ENCODE peak calls at places on chromosomes 1 and 21, in eight cellular contexts. One of them, this sample, is unnamed. For H3K4me1, the result is how much of the 10 kb centered on the place peaks cover.

GRCh38 chr1:21843996-21844395 is 31.9 kb downstream of the LDLRAD2 start:
- DNase-seq in GM23338: no peak
- DNase-seq in heart right ventricle: no peak
- DNase-seq in fibroblast of lung: no peak
- DNase-seq in uterus: no peak
- DNase-seq in OCI-LY7: no peak
- DNase-seq in hepatocyte: no peak
- DNase-seq in breast epithelium: no peak
- DNase-seq in this sample: no peak

GRCh38 chr1:10555635-10556429 is 81.1 kb downstream of the PEX14 start:
- DNase-seq in GM23338: peak
- DNase-seq in heart right ventricle: no peak
- DNase-seq in fibroblast of lung: no peak
- DNase-seq in uterus: no peak
- DNase-seq in OCI-LY7: peak
- DNase-seq in hepatocyte: peak
- DNase-seq in breast epithelium: peak
- DNase-seq in this sample: no peak

GRCh38 chr1:163022129-163022528 is 47.0 kb upstream of the RGS4 start:
- DNase-seq in GM23338: no peak
- DNase-seq in heart right ventricle: no peak
- DNase-seq in fibroblast of lung: no peak
- DNase-seq in uterus: no peak
- DNase-seq in OCI-LY7: no peak
- DNase-seq in hepatocyte: no peak
- DNase-seq in breast epithelium: no peak
- DNase-seq in this sample: no peak

GRCh38 chr1:177255411-177255810 is 84.7 kb downstream of the BRINP2 start:
- DNase-seq in GM23338: no peak
- DNase-seq in heart right ventricle: no peak
- DNase-seq in fibroblast of lung: peak
- DNase-seq in uterus: no peak
- DNase-seq in OCI-LY7: no peak
- DNase-seq in hepatocyte: peak
- DNase-seq in breast epithelium: no peak
- DNase-seq in this sample: no peak

GRCh38 chr1:84339503-84339902 is 38.0 kb downstream of the SAMD13 start:
- DNase-seq in GM23338: no peak
- DNase-seq in heart right ventricle: no peak
- DNase-seq in fibroblast of lung: peak
- DNase-seq in uterus: no peak
- DNase-seq in OCI-LY7: no peak
- DNase-seq in hepatocyte: no peak
- DNase-seq in breast epithelium: no peak
- DNase-seq in this sample: no peak

GRCh38 chr21:38610573-38611251 is 112.4 kb upstream of the ERG start:
- DNase-seq in GM23338: no peak
- DNase-seq in heart right ventricle: no peak
- DNase-seq in fibroblast of lung: no peak
- DNase-seq in uterus: no peak
- DNase-seq in OCI-LY7: no peak
- DNase-seq in hepatocyte: no peak
- DNase-seq in breast epithelium: no peak
- DNase-seq in this sample: no peak

GRCh38 chr1:52364235-52364839 is 1.7 kb downstream of the CC2D1B start:
- DNase-seq in GM23338: peak
- DNase-seq in heart right ventricle: no peak
- DNase-seq in fibroblast of lung: no peak
- DNase-seq in uterus: no peak
- DNase-seq in OCI-LY7: peak
- DNase-seq in hepatocyte: no peak
- DNase-seq in breast epithelium: no peak
- DNase-seq in this sample: no peak

GRCh38 chr1:101124405-101124804 is 98.8 kb upstream of the DPH5 start:
- DNase-seq in GM23338: no peak
- DNase-seq in heart right ventricle: no peak
- DNase-seq in fibroblast of lung: no peak
- DNase-seq in uterus: no peak
- DNase-seq in OCI-LY7: no peak
- DNase-seq in hepatocyte: no peak
- DNase-seq in breast epithelium: peak
- DNase-seq in this sample: no peak

GRCh38 chr1:246267426-246267825 is 239.7 kb downstream of the SMYD3 start:
- DNase-seq in GM23338: peak
- DNase-seq in heart right ventricle: no peak
- DNase-seq in fibroblast of lung: no peak
- DNase-seq in uterus: no peak
- DNase-seq in OCI-LY7: no peak
- DNase-seq in hepatocyte: no peak
- DNase-seq in breast epithelium: no peak
- DNase-seq in this sample: no peak

GRCh38 chr1:110087812-110088738 is 17.6 kb upstream of the ALX3 start:
- DNase-seq in GM23338: peak
- DNase-seq in heart right ventricle: no peak
- DNase-seq in fibroblast of lung: peak
- DNase-seq in uterus: peak
- DNase-seq in OCI-LY7: peak
- DNase-seq in hepatocyte: peak
- DNase-seq in breast epithelium: no peak
- DNase-seq in this sample: no peak

GRCh38 chr1:228259951-228260350 is 52.1 kb downstream of the OBSCN start:
- DNase-seq in GM23338: peak
- DNase-seq in heart right ventricle: no peak
- DNase-seq in fibroblast of lung: no peak
- DNase-seq in uterus: no peak
- DNase-seq in OCI-LY7: no peak
- DNase-seq in hepatocyte: no peak
- DNase-seq in breast epithelium: no peak
- DNase-seq in this sample: no peak

GRCh38 chr1:214419650-214420049 is 131.8 kb downstream of the PTPN14 start:
- DNase-seq in GM23338: peak
- DNase-seq in heart right ventricle: no peak
- DNase-seq in fibroblast of lung: no peak
- DNase-seq in uterus: no peak
- DNase-seq in OCI-LY7: no peak
- DNase-seq in hepatocyte: no peak
- DNase-seq in breast epithelium: no peak
- DNase-seq in this sample: no peak

GRCh38 chr21:21715286-21715969 is 717.2 kb downstream of the NCAM2 start:
- DNase-seq in GM23338: no peak
- DNase-seq in heart right ventricle: no peak
- DNase-seq in fibroblast of lung: peak
- DNase-seq in uterus: no peak
- DNase-seq in OCI-LY7: no peak
- DNase-seq in hepatocyte: no peak
- DNase-seq in breast epithelium: no peak
- DNase-seq in this sample: no peak

GRCh38 chr1:232192781-232193450 is 437.0 kb downstream of the SIPA1L2 start:
- DNase-seq in GM23338: no peak
- DNase-seq in heart right ventricle: no peak
- DNase-seq in fibroblast of lung: peak
- DNase-seq in uterus: no peak
- DNase-seq in OCI-LY7: no peak
- DNase-seq in hepatocyte: peak
- DNase-seq in breast epithelium: no peak
- DNase-seq in this sample: no peak

GRCh38 chr1:24349891-24350290 is 30.7 kb downstream of the GRHL3 start:
- DNase-seq in GM23338: no peak
- DNase-seq in heart right ventricle: no peak
- DNase-seq in fibroblast of lung: peak
- DNase-seq in uterus: no peak
- DNase-seq in OCI-LY7: no peak
- DNase-seq in hepatocyte: no peak
- DNase-seq in breast epithelium: no peak
- DNase-seq in this sample: no peak

GRCh38 chr1:245512980-245513578 is 358.3 kb downstream of the KIF26B start:
- DNase-seq in GM23338: peak
- DNase-seq in heart right ventricle: no peak
- DNase-seq in fibroblast of lung: peak
- DNase-seq in uterus: no peak
- DNase-seq in OCI-LY7: no peak
- DNase-seq in hepatocyte: no peak
- DNase-seq in breast epithelium: no peak
- DNase-seq in this sample: no peak

GRCh38 chr1:13543927-13544556 is 30.2 kb upstream of the LRRC38 start:
- DNase-seq in GM23338: peak
- DNase-seq in heart right ventricle: peak
- DNase-seq in fibroblast of lung: peak
- DNase-seq in uterus: no peak
- DNase-seq in OCI-LY7: no peak
- DNase-seq in hepatocyte: peak
- DNase-seq in breast epithelium: peak
- DNase-seq in this sample: no peak

GRCh38 chr1:7975212-7975865 is 13.8 kb downstream of the PARK7 start:
- DNase-seq in GM23338: peak
- DNase-seq in heart right ventricle: peak
- DNase-seq in fibroblast of lung: peak
- DNase-seq in uterus: peak
- DNase-seq in OCI-LY7: peak
- DNase-seq in hepatocyte: peak
- DNase-seq in breast epithelium: peak
- DNase-seq in this sample: no peak

GRCh38 chr1:93681549-93682412 is at the start of gene BCAR3:
- DNase-seq in GM23338: peak
- DNase-seq in heart right ventricle: peak
- DNase-seq in fibroblast of lung: peak
- DNase-seq in uterus: peak
- DNase-seq in OCI-LY7: peak
- DNase-seq in hepatocyte: peak
- DNase-seq in breast epithelium: peak
- DNase-seq in this sample: no peak

DNA sequence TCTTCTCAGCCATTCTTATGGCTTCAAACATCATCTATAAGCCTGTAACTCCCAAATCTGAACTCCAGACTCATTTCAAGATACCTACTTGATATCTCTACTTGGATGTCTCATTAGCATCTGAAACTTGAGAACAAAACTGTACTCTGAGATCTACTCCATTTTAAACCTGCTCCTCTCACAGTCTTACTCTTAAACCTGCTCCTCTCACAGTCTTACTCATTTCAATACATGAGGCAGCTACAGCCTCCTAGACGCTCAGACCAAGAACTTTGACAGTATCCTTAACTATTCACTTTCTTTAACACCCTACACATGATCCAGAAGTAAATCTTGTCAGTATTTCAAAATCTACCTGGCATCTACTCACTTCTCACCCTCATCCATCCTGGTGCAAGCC is 54.3 kb downstream of the NBPF6 start:
- DNase-seq in GM23338: no peak
- DNase-seq in heart right ventricle: no peak
- DNase-seq in fibroblast of lung: no peak
- DNase-seq in uterus: no peak
- DNase-seq in OCI-LY7: no peak
- DNase-seq in hepatocyte: no peak
- DNase-seq in breast epithelium: no peak
- DNase-seq in this sample: no peak
- H3K4me1 ChIP-seq in GM23338: under half
- H3K4me1 ChIP-seq in heart right ventricle: under half
- H3K4me1 ChIP-seq in fibroblast of lung: under half
- H3K4me1 ChIP-seq in uterus: under half
- H3K4me1 ChIP-seq in OCI-LY7: under half
- H3K4me1 ChIP-seq in hepatocyte: under half
- H3K4me1 ChIP-seq in breast epithelium: under half
- H3K4me1 ChIP-seq in this sample: under half

GRCh38 chr1:205495237-205495823 is 9.1 kb upstream of the CDK18 start:
- DNase-seq in GM23338: peak
- DNase-seq in heart right ventricle: peak
- DNase-seq in fibroblast of lung: no peak
- DNase-seq in uterus: no peak
- DNase-seq in OCI-LY7: no peak
- DNase-seq in hepatocyte: no peak
- DNase-seq in breast epithelium: no peak
- DNase-seq in this sample: no peak
- H3K27ac ChIP-seq in GM23338: no peak
- H3K27ac ChIP-seq in heart right ventricle: peak
- H3K27ac ChIP-seq in fibroblast of lung: no peak
- H3K27ac ChIP-seq in uterus: no peak
- H3K27ac ChIP-seq in OCI-LY7: no peak
- H3K27ac ChIP-seq in hepatocyte: no peak
- H3K27ac ChIP-seq in breast epithelium: no peak
- H3K27ac ChIP-seq in this sample: no peak

DNA sequence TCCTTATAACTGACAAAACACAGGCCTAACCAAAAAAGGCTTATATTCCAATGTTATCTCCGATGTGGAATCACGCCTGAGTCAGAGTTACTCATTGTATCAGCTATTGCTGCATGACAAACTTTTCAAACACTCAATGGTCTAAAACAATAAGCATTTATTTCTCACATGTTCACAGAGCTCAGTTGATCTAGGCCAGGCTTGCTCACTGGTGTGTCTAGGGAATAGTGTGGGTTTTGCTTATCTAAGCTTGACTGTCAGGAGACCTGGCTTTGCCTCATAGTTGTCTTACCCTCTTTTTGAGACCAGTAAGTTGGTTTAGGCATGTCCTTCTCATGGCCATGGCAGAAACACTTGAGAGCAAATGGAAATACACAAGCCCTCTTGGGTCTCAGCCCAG is 130.7 kb downstream of the HMCN1 start:
- DNase-seq in GM23338: no peak
- DNase-seq in heart right ventricle: no peak
- DNase-seq in fibroblast of lung: peak
- DNase-seq in uterus: no peak
- DNase-seq in OCI-LY7: no peak
- DNase-seq in hepatocyte: no peak
- DNase-seq in breast epithelium: no peak
- DNase-seq in this sample: no peak
- TF ChIP-seq CTCF in GM23338: no peak
- TF ChIP-seq CTCF in heart right ventricle: no peak
- TF ChIP-seq CTCF in fibroblast of lung: no peak
- TF ChIP-seq CTCF in uterus: no peak
- TF ChIP-seq CTCF in OCI-LY7: no peak
- TF ChIP-seq CTCF in hepatocyte: no peak
- TF ChIP-seq CTCF in breast epithelium: no peak
- TF ChIP-seq CTCF in this sample: no peak

GRCh38 chr1:27590917-27591508 is 12.9 kb downstream of the AHDC1 start:
- DNase-seq in GM23338: no peak
- DNase-seq in heart right ventricle: no peak
- DNase-seq in fibroblast of lung: no peak
- DNase-seq in uterus: no peak
- DNase-seq in OCI-LY7: no peak
- DNase-seq in hepatocyte: no peak
- DNase-seq in breast epithelium: no peak
- DNase-seq in this sample: no peak

GRCh38 chr1:27589441-27589840 is 14.5 kb downstream of the AHDC1 start:
- DNase-seq in GM23338: no peak
- DNase-seq in heart right ventricle: no peak
- DNase-seq in fibroblast of lung: no peak
- DNase-seq in uterus: no peak
- DNase-seq in OCI-LY7: no peak
- DNase-seq in hepatocyte: no peak
- DNase-seq in breast epithelium: no peak
- DNase-seq in this sample: no peak

GRCh38 chr1:27589841-27590426 is 14.0 kb downstream of the AHDC1 start:
- DNase-seq in GM23338: no peak
- DNase-seq in heart right ventricle: peak
- DNase-seq in fibroblast of lung: peak
- DNase-seq in uterus: no peak
- DNase-seq in OCI-LY7: no peak
- DNase-seq in hepatocyte: peak
- DNase-seq in breast epithelium: no peak
- DNase-seq in this sample: no peak

GRCh38 chr1:27585684-27586083 is 18.3 kb downstream of the AHDC1 start:
- DNase-seq in GM23338: no peak
- DNase-seq in heart right ventricle: no peak
- DNase-seq in fibroblast of lung: no peak
- DNase-seq in uterus: no peak
- DNase-seq in OCI-LY7: no peak
- DNase-seq in hepatocyte: no peak
- DNase-seq in breast epithelium: no peak
- DNase-seq in this sample: no peak

GRCh38 chr1:27588256-27589232 is 15.4 kb downstream of the AHDC1 start:
- DNase-seq in GM23338: no peak
- DNase-seq in heart right ventricle: no peak
- DNase-seq in fibroblast of lung: no peak
- DNase-seq in uterus: no peak
- DNase-seq in OCI-LY7: no peak
- DNase-seq in hepatocyte: no peak
- DNase-seq in breast epithelium: no peak
- DNase-seq in this sample: no peak
- H3K4me1 ChIP-seq in GM23338: under half
- H3K4me1 ChIP-seq in heart right ventricle: half or more
- H3K4me1 ChIP-seq in fibroblast of lung: under half
- H3K4me1 ChIP-seq in uterus: under half
- H3K4me1 ChIP-seq in OCI-LY7: under half
- H3K4me1 ChIP-seq in hepatocyte: under half
- H3K4me1 ChIP-seq in breast epithelium: under half
- H3K4me1 ChIP-seq in this sample: under half